ENCODE peak calls at places on chromosomes 6 and 20, in five cellular contexts. H is iris pigment epithelial cell; O is NCI-H1694 treated with DMSO at 0.1 percent for 48 hours; G is activated CD8-positive, alpha-beta memory T cell treated with anti-CD3 and anti-CD28 coated beads, Interleukin-2, amount 10 ng/mL, durations not matched to agents 7 days and 5 days; T is fibroblast of gingiva. N is an unnamed sample.

GRCh38 chr20:46681032-46681854 is 8.0 kb downstream of the TP53RK start:
- DNase-seq in H (peak), O (peak), G (peak), T (no peak), N (no peak)

GRCh38 chr20:43901296-43901695 is 13.4 kb upstream of the TOX2 start:
- DNase-seq in H (no peak), O (no peak), G (no peak), T (no peak), N (no peak)

GRCh38 chr20:47355489-47356219 is 845 bp downstream of the ZMYND8 start:
- DNase-seq in H (peak), O (peak), G (no peak), T (peak), N (no peak)

GRCh38 chr20:235891-236290 is 8.8 kb downstream of the DEFB129 start:
- DNase-seq in H (no peak), O (no peak), G (no peak), T (peak), N (no peak)

GRCh38 chr20:48490976-48491657 is 336.7 kb downstream of the PREX1 start:
- DNase-seq in H (no peak), O (peak), G (no peak), T (no peak), N (no peak)

GRCh38 chr6:1832844-1833787 is 223.4 kb downstream of the FOXC1 start:
- DNase-seq in H (no peak), O (no peak), G (no peak), T (peak), N (no peak)

GRCh38 chr6:105301072-105301503 is 101.8 kb downstream of the PREP start:
- DNase-seq in H (peak), O (no peak), G (no peak), T (peak), N (no peak)

GRCh38 chr6:14656676-14657075 is 539.1 kb downstream of the CD83 start:
- DNase-seq in H (no peak), O (no peak), G (no peak), T (no peak), N (no peak)

GRCh38 chr6:27668442-27669275 is 195.8 kb upstream of the ZNF184 start:
- DNase-seq in H (peak), O (peak), G (peak), T (peak), N (peak)

GRCh38 chr6:21664263-21665081 is 70.9 kb downstream of the SOX4 start:
- DNase-seq in H (peak), O (no peak), G (no peak), T (no peak), N (peak)

GRCh38 chr20:22582386-22582959 is 1.9 kb downstream of the FOXA2 start:
- DNase-seq in H (no peak), O (no peak), G (no peak), T (no peak), N (no peak)

GRCh38 chr6:32047855-32048766 is 9.9 kb downstream of the CYP21A2 start:
- DNase-seq in H (peak), O (peak), G (peak), T (peak), N (peak)

GRCh38 chr6:112286010-112286409 is 31.6 kb upstream of the LAMA4 start:
- DNase-seq in H (no peak), O (no peak), G (peak), T (no peak), N (peak)

GRCh38 chr6:138654715-138655634 is 118.6 kb upstream of the CCDC28A start:
- DNase-seq in H (peak), O (no peak), G (peak), T (peak), N (peak)

GRCh38 chr6:44034391-44034861 is 92.8 kb downstream of the MRPL14 start:
- DNase-seq in H (no peak), O (no peak), G (no peak), T (no peak), N (no peak)

GRCh38 chr6:75691012-75691411 is 58.0 kb upstream of the MYO6 start:
- DNase-seq in H (peak), O (no peak), G (no peak), T (no peak), N (no peak)

GRCh38 chr20:57083072-57083471 is 183.4 kb downstream of the BMP7 start:
- DNase-seq in H (no peak), O (no peak), G (no peak), T (no peak), N (no peak)

GRCh38 chr6:83292900-83293843 is 100.0 kb downstream of the RWDD2A start:
- DNase-seq in H (no peak), O (no peak), G (no peak), T (peak), N (no peak)

GRCh38 chr6:7241709-7242645 is 71.0 kb downstream of the SSR1 start:
- DNase-seq in H (peak), O (no peak), G (no peak), T (no peak), N (no peak)

GRCh38 chr6:335572-335971 is 43.3 kb downstream of the DUSP22 start:
- DNase-seq in H (peak), O (no peak), G (no peak), T (no peak), N (no peak)

GRCh38 chr20:33399924-33400323 is 1.4 kb downstream of the CDK5RAP1 start:
- DNase-seq in H (peak), O (no peak), G (no peak), T (peak), N (no peak)

N was measured in GM06990.